ENCODE peak calls at places on chromosomes 13 and 19, in eight cellular contexts. One of them, this sample, is unnamed.

GRCh38 chr13:114105351-114106225 is 26.8 kb downstream of the RASA3 start:
- DNase-seq in glutamatergic neuron: no peak
- DNase-seq in left lung: peak
- DNase-seq in hypothalamus: no peak
- DNase-seq in T-helper 17 cell: no peak
- DNase-seq in amniotic stem cell: no peak
- DNase-seq in astrocyte of the cerebellum: no peak
- DNase-seq in stimulated activated CD4-positive, alpha-beta T cell treated with anti-CD3 and anti-CD28 coated beads, Interleukin-2, amount 100 ng/mL, for 24 hours: no peak
- DNase-seq in this sample: no peak

GRCh38 chr19:28985201-28985600 is 227.8 kb downstream of the UQCRFS1 start:
- DNase-seq in glutamatergic neuron: no peak
- DNase-seq in left lung: no peak
- DNase-seq in hypothalamus: no peak
- DNase-seq in T-helper 17 cell: no peak
- DNase-seq in amniotic stem cell: no peak
- DNase-seq in astrocyte of the cerebellum: no peak
- DNase-seq in stimulated activated CD4-positive, alpha-beta T cell treated with anti-CD3 and anti-CD28 coated beads, Interleukin-2, amount 100 ng/mL, for 24 hours: no peak
- DNase-seq in this sample: no peak

GRCh38 chr19:39052243-39052746 is 19.9 kb upstream of the FBXO27 start:
- DNase-seq in glutamatergic neuron: peak
- DNase-seq in left lung: peak
- DNase-seq in hypothalamus: peak
- DNase-seq in T-helper 17 cell: peak
- DNase-seq in amniotic stem cell: no peak
- DNase-seq in astrocyte of the cerebellum: no peak
- DNase-seq in stimulated activated CD4-positive, alpha-beta T cell treated with anti-CD3 and anti-CD28 coated beads, Interleukin-2, amount 100 ng/mL, for 24 hours: peak
- DNase-seq in this sample: peak

GRCh38 chr13:98503175-98504028 is 73.5 kb downstream of the STK24 start:
- DNase-seq in glutamatergic neuron: no peak
- DNase-seq in left lung: no peak
- DNase-seq in hypothalamus: no peak
- DNase-seq in T-helper 17 cell: no peak
- DNase-seq in amniotic stem cell: no peak
- DNase-seq in astrocyte of the cerebellum: no peak
- DNase-seq in stimulated activated CD4-positive, alpha-beta T cell treated with anti-CD3 and anti-CD28 coated beads, Interleukin-2, amount 100 ng/mL, for 24 hours: no peak
- DNase-seq in this sample: no peak

GRCh38 chr19:39916851-39917396 is 17.5 kb downstream of the FCGBP start:
- DNase-seq in glutamatergic neuron: no peak
- DNase-seq in left lung: no peak
- DNase-seq in hypothalamus: no peak
- DNase-seq in T-helper 17 cell: no peak
- DNase-seq in amniotic stem cell: no peak
- DNase-seq in astrocyte of the cerebellum: no peak
- DNase-seq in stimulated activated CD4-positive, alpha-beta T cell treated with anti-CD3 and anti-CD28 coated beads, Interleukin-2, amount 100 ng/mL, for 24 hours: peak
- DNase-seq in this sample: no peak

GRCh38 chr19:7063339-7063738 is 4.9 kb upstream of the MBD3L3 start:
- DNase-seq in glutamatergic neuron: no peak
- DNase-seq in left lung: no peak
- DNase-seq in hypothalamus: no peak
- DNase-seq in T-helper 17 cell: no peak
- DNase-seq in amniotic stem cell: no peak
- DNase-seq in astrocyte of the cerebellum: no peak
- DNase-seq in stimulated activated CD4-positive, alpha-beta T cell treated with anti-CD3 and anti-CD28 coated beads, Interleukin-2, amount 100 ng/mL, for 24 hours: no peak
- DNase-seq in this sample: no peak

GRCh38 chr13:41991936-41992335 is 31.0 kb upstream of the VWA8 start:
- DNase-seq in glutamatergic neuron: no peak
- DNase-seq in left lung: no peak
- DNase-seq in hypothalamus: no peak
- DNase-seq in T-helper 17 cell: no peak
- DNase-seq in amniotic stem cell: no peak
- DNase-seq in astrocyte of the cerebellum: no peak
- DNase-seq in stimulated activated CD4-positive, alpha-beta T cell treated with anti-CD3 and anti-CD28 coated beads, Interleukin-2, amount 100 ng/mL, for 24 hours: no peak
- DNase-seq in this sample: no peak

GRCh38 chr19:2977686-2978466 is 512 bp downstream of the TLE6 start:
- DNase-seq in glutamatergic neuron: no peak
- DNase-seq in left lung: no peak
- DNase-seq in hypothalamus: no peak
- DNase-seq in T-helper 17 cell: no peak
- DNase-seq in amniotic stem cell: no peak
- DNase-seq in astrocyte of the cerebellum: no peak
- DNase-seq in stimulated activated CD4-positive, alpha-beta T cell treated with anti-CD3 and anti-CD28 coated beads, Interleukin-2, amount 100 ng/mL, for 24 hours: no peak
- DNase-seq in this sample: no peak